ENCODE peak calls at places on chromosomes 16 and 17, in ten cellular contexts. G, Q, N, B, P, R, L, W, K and X are unnamed samples.

GRCh38 chr17:79668344-79669250 is 57.7 kb upstream of the RBFOX3 start:
- DNase-seq in G (peak), Q (no peak), N (no peak), B (no peak), P (no peak), R (no peak), L (no peak), W (no peak), K (no peak), X (no peak)

GRCh38 chr17:66819466-66819865 is 15.5 kb upstream of the CACNG5 start:
- DNase-seq in G (peak), Q (no peak), N (no peak), B (no peak), P (no peak), R (no peak), L (no peak), W (no peak), K (no peak), X (no peak)

GRCh38 chr16:85061566-85061965 is 34.0 kb downstream of the KIAA0513 start:
- DNase-seq in G (peak), Q (no peak), N (no peak), B (no peak), P (no peak), R (no peak), L (no peak), W (no peak), K (no peak), X (no peak)

GRCh38 chr17:33778505-33779398 is 476.3 kb upstream of the CCL2 start:
- DNase-seq in G (no peak), Q (no peak), N (no peak), B (peak), P (no peak), R (no peak), L (no peak), W (peak), K (no peak), X (peak)

GRCh38 chr16:71626858-71627213 is 852 bp downstream of the MARVELD3 start:
- DNase-seq in G (no peak), Q (no peak), N (no peak), B (no peak), P (no peak), R (no peak), L (no peak), W (peak), K (no peak), X (peak)

GRCh38 chr16:90042946-90043514 is 23.8 kb upstream of the DBNDD1 start:
- DNase-seq in G (no peak), Q (no peak), N (no peak), B (no peak), P (no peak), R (no peak), L (no peak), W (no peak), K (no peak), X (no peak)

GRCh38 chr17:78664476-78665384 is 87.5 kb upstream of the DNAH17 start:
- DNase-seq in G (no peak), Q (no peak), N (no peak), B (no peak), P (no peak), R (no peak), L (no peak), W (no peak), K (no peak), X (no peak)

GRCh38 chr16:46972429-46972970 is 974 bp downstream of the DNAJA2 start:
- DNase-seq in G (no peak), Q (peak), N (no peak), B (peak), P (peak), R (no peak), L (no peak), W (peak), K (no peak), X (no peak)

GRCh38 chr16:79607587-79607986 is 7.0 kb upstream of the MAF start:
- DNase-seq in G (no peak), Q (no peak), N (no peak), B (no peak), P (no peak), R (no peak), L (no peak), W (no peak), K (no peak), X (no peak)

DNA sequence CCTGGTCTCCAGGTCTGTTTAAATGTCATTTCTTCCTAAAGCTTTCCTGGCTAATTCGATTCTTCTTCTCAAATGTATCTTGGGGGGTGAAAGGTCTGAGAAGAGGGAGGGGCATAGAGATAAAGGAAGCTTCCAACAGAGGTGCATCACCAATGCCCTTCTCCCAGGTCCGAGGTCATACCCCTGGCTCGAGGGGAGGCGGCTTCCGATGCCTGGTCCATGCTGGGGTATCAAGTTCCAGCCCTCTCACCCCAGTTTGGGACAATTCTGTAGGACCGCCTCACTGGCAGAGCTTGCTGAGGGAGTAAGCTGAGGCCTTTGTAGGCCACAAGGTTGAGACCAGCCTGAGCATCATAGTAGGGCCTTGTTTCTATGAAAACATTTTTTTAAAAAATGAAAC is 10.3 kb upstream of the CEP20 start:
- DNase-seq in G (no peak), Q (no peak), N (no peak), B (no peak), P (no peak), R (no peak), L (no peak), W (no peak), K (no peak), X (no peak)
- H3K27ac ChIP-seq in G (no peak), Q (no peak), N (no peak), B (no peak), P (no peak), R (no peak), L (no peak), W (peak), K (no peak), X (no peak)

DNA sequence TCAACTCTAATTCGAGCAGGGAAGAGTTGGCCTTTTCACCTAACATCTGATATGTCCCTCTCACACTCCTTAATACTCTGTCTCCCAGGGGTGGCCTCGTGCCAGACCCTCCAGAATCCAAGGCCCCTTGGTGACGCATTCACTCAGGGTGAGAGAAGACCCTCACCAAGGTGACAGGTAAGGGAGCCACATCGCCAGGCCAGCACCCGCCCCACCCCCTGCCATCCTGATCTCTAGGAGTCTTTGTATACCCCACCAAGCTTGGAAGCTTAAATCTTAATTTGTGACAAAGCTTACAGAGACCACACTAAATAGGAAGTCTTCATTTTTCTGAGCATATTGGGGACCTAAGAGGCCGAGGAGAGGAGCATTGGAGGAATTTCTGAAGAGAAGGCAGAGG is 286.1 kb downstream of the IRF8 start:
- DNase-seq in G (no peak), Q (no peak), N (no peak), B (no peak), P (no peak), R (no peak), L (no peak), W (no peak), K (no peak), X (no peak)
- H3K27ac ChIP-seq in G (no peak), Q (no peak), N (no peak), B (no peak), P (no peak), R (no peak), L (no peak), W (no peak), K (no peak), X (no peak)

GRCh38 chr16:67035364-67035763 is 6.4 kb downstream of the CBFB start:
- DNase-seq in G (no peak), Q (no peak), N (no peak), B (no peak), P (no peak), R (no peak), L (no peak), W (no peak), K (no peak), X (no peak)
- H3K27ac ChIP-seq in G (no peak), Q (no peak), N (no peak), B (no peak), P (no peak), R (no peak), L (no peak), W (no peak), K (no peak), X (no peak)

GRCh38 chr16:86508947-86509758 is 1.2 kb upstream of the FOXF1 start:
- DNase-seq in G (peak), Q (peak), N (no peak), B (no peak), P (no peak), R (no peak), L (no peak), W (no peak), K (no peak), X (peak)

GRCh38 chr16:86505185-86505898 is 5.0 kb upstream of the FOXF1 start:
- DNase-seq in G (peak), Q (peak), N (no peak), B (no peak), P (no peak), R (no peak), L (no peak), W (no peak), K (no peak), X (peak)

GRCh38 chr16:86505899-86506864 is 4.1 kb upstream of the FOXF1 start:
- DNase-seq in G (no peak), Q (peak), N (no peak), B (no peak), P (no peak), R (no peak), L (no peak), W (no peak), K (no peak), X (no peak)

GRCh38 chr16:86508028-86508946 is 2.0 kb upstream of the FOXF1 start:
- DNase-seq in G (no peak), Q (peak), N (no peak), B (no peak), P (no peak), R (no peak), L (no peak), W (no peak), K (no peak), X (peak)

GRCh38 chr16:86507173-86508027 is 2.9 kb upstream of the FOXF1 start:
- DNase-seq in G (peak), Q (peak), N (no peak), B (no peak), P (no peak), R (no peak), L (no peak), W (no peak), K (no peak), X (no peak)
- H3K27ac ChIP-seq in G (peak), Q (no peak), N (peak), B (no peak), P (no peak), R (no peak), L (peak), W (no peak), K (no peak), X (no peak)

GRCh38 chr17:39455919-39456318 is 4.9 kb upstream of the MED1 start:
- DNase-seq in G (peak), Q (no peak), N (no peak), B (no peak), P (no peak), R (no peak), L (no peak), W (no peak), K (no peak), X (no peak)

GRCh38 chr17:39450847-39451581 is at the start of gene MED1:
- DNase-seq in G (peak), Q (peak), N (peak), B (peak), P (peak), R (peak), L (no peak), W (peak), K (peak), X (peak)

GRCh38 chr17:39450051-39450450 is 1.0 kb downstream of the MED1 start:
- DNase-seq in G (peak), Q (no peak), N (no peak), B (no peak), P (no peak), R (no peak), L (no peak), W (no peak), K (no peak), X (no peak)
- H3K27ac ChIP-seq in G (no peak), Q (peak), N (no peak), B (no peak), P (peak), R (no peak), L (peak), W (peak), K (no peak), X (no peak)

GRCh38 chr17:3572231-3572630 is 14.6 kb upstream of the TRPV3 start:
- DNase-seq in G (no peak), Q (no peak), N (no peak), B (no peak), P (no peak), R (no peak), L (no peak), W (no peak), K (no peak), X (no peak)

GRCh38 chr17:3576970-3577369 is 19.4 kb upstream of the TRPV3 start:
- DNase-seq in G (no peak), Q (no peak), N (no peak), B (no peak), P (no peak), R (no peak), L (no peak), W (no peak), K (no peak), X (no peak)

GRCh38 chr17:3575506-3575905 is 17.9 kb upstream of the TRPV3 start:
- DNase-seq in G (no peak), Q (no peak), N (no peak), B (no peak), P (no peak), R (no peak), L (no peak), W (no peak), K (no peak), X (no peak)

GRCh38 chr17:3573246-3574100 is 15.9 kb upstream of the TRPV3 start:
- DNase-seq in G (no peak), Q (no peak), N (no peak), B (peak), P (no peak), R (no peak), L (no peak), W (no peak), K (no peak), X (no peak)

GRCh38 chr17:3574231-3574630 is 16.6 kb upstream of the TRPV3 start:
- DNase-seq in G (no peak), Q (no peak), N (no peak), B (no peak), P (no peak), R (no peak), L (no peak), W (no peak), K (no peak), X (no peak)
- H3K27ac ChIP-seq in G (no peak), Q (no peak), N (no peak), B (no peak), P (no peak), R (no peak), L (no peak), W (no peak), K (no peak), X (no peak)

GRCh38 chr16:57462209-57462977 is at the start of gene POLR2C:
- DNase-seq in G (peak), Q (peak), N (peak), B (peak), P (peak), R (peak), L (no peak), W (peak), K (peak), X (peak)

GRCh38 chr16:57468346-57468745 is 5.9 kb downstream of the POLR2C start:
- DNase-seq in G (no peak), Q (no peak), N (no peak), B (no peak), P (no peak), R (no peak), L (no peak), W (no peak), K (no peak), X (no peak)

GRCh38 chr16:57464523-57464922 is 2.0 kb downstream of the POLR2C start:
- DNase-seq in G (no peak), Q (no peak), N (no peak), B (no peak), P (no peak), R (no peak), L (no peak), W (no peak), K (no peak), X (no peak)

GRCh38 chr16:57462978-57463362 is 491 bp downstream of the POLR2C start:
- DNase-seq in G (no peak), Q (no peak), N (no peak), B (no peak), P (no peak), R (no peak), L (no peak), W (no peak), K (no peak), X (peak)
- H3K27ac ChIP-seq in G (peak), Q (peak), N (peak), B (no peak), P (peak), R (peak), L (peak), W (peak), K (peak), X (no peak)

GRCh38 chr16:1325673-1326371 is 7.6 kb upstream of the BAIAP3 start:
- DNase-seq in G (no peak), Q (no peak), N (no peak), B (no peak), P (no peak), R (no peak), L (no peak), W (no peak), K (no peak), X (no peak)

GRCh38 chr16:1323296-1324239 is 9.9 kb upstream of the BAIAP3 start:
- DNase-seq in G (no peak), Q (no peak), N (no peak), B (no peak), P (no peak), R (no peak), L (no peak), W (no peak), K (no peak), X (no peak)

GRCh38 chr16:1326380-1326779 is 7.1 kb upstream of the BAIAP3 start:
- DNase-seq in G (no peak), Q (no peak), N (no peak), B (no peak), P (no peak), R (no peak), L (no peak), W (no peak), K (no peak), X (no peak)

GRCh38 chr16:1324286-1324826 is 9.1 kb upstream of the BAIAP3 start:
- DNase-seq in G (no peak), Q (no peak), N (no peak), B (no peak), P (no peak), R (no peak), L (no peak), W (no peak), K (no peak), X (no peak)

GRCh38 chr16:1325261-1325660 is 8.2 kb upstream of the BAIAP3 start:
- DNase-seq in G (no peak), Q (no peak), N (no peak), B (no peak), P (no peak), R (no peak), L (no peak), W (no peak), K (no peak), X (no peak)
- H3K27ac ChIP-seq in G (no peak), Q (no peak), N (no peak), B (no peak), P (no peak), R (no peak), L (no peak), W (no peak), K (no peak), X (peak)

DNA sequence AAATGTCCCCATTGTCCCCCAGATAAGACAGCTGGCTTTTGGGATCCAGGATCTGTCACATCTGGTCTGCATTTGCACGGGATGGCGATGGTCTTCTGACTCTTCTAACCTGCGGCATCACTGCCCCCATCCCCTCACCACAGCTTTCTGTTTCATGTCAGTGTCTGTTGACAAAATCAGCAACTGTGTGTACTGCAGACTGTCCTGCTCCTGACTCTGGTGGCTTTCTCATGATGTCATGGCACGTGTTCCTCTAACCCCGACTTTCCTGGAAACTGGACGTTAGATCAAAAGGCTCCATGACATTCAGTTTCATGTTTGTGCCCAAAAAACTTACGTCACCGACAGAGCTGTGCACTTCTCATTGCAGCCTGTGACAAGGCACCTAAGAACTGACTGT is 30.1 kb upstream of the CPNE2 start:
- DNase-seq in G (no peak), Q (no peak), N (no peak), B (no peak), P (no peak), R (no peak), L (no peak), W (no peak), K (no peak), X (no peak)
- H3K27ac ChIP-seq in G (peak), Q (no peak), N (peak), B (no peak), P (no peak), R (no peak), L (peak), W (no peak), K (no peak), X (no peak)

GRCh38 chr16:81551821-81552304 is 107.3 kb downstream of the CMIP start:
- DNase-seq in G (no peak), Q (no peak), N (no peak), B (no peak), P (no peak), R (no peak), L (no peak), W (no peak), K (no peak), X (no peak)

GRCh38 chr16:81554993-81555392 is 110.4 kb downstream of the CMIP start:
- DNase-seq in G (no peak), Q (no peak), N (no peak), B (no peak), P (no peak), R (no peak), L (no peak), W (no peak), K (no peak), X (no peak)

GRCh38 chr16:81553814-81554675 is 109.4 kb downstream of the CMIP start:
- DNase-seq in G (no peak), Q (no peak), N (no peak), B (peak), P (no peak), R (no peak), L (no peak), W (no peak), K (no peak), X (no peak)

GRCh38 chr16:81552743-81553079 is 108.1 kb downstream of the CMIP start:
- DNase-seq in G (no peak), Q (no peak), N (no peak), B (no peak), P (no peak), R (no peak), L (no peak), W (no peak), K (no peak), X (no peak)

DNA sequence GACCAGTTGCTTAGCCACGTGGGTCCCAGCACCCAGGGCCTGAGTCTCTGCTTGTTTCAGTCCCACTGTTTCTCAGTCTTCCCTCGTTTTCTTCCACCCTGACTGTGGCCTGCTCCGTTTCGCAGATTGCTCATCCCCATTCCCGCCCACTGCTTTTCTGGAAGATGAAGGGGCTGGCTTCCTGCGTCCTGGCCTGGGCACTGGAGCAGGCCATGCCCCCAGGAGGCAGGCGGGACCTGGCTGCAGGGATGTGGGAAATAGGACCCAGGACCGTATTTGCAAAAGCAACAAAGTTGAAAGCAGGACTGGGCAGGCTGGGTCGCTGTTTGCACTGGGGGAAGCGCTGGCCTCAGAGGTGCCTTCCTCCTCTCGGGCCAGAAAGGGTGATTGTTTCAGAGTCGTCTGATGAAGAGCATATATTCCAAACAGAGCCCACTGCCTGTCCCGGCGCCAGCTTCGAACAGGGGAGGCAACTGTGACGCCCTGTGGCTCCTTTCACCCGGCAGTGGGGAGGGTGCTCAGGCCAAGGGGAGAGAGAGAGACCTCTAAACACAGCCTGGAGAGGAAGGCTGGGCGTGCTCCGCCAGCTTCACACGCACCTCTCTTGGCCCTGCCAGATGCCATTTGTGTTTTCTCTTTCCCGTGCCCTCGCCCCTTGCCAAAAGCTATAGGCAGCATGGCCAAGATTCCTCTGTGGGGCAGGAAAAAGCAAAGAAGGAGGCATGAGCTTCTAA is 108.6 kb downstream of the CMIP start:
- DNase-seq in G (no peak), Q (no peak), N (no peak), B (no peak), P (no peak), R (no peak), L (no peak), W (no peak), K (no peak), X (no peak)
- H3K27ac ChIP-seq in G (peak), Q (no peak), N (peak), B (no peak), P (no peak), R (no peak), L (peak), W (peak), K (no peak), X (no peak)